ENCODE peak calls at places on chromosomes 4 and X, in four cellular contexts. O, B, V and J are unnamed samples.

GRCh38 chrX:44954562-44954961 is 81.6 kb downstream of the KDM6A start:
- DNase-seq in O (no peak), B (no peak), V (no peak), J (peak; percentile 55)

GRCh38 chr4:32169841-32170240 is 1449.7 kb downstream of the PCDH7 start:
- DNase-seq in O (no peak), B (no peak), V (no peak), J (no peak)

GRCh38 chrX:153494061-153494460 is 719 bp upstream of the BGN start:
- DNase-seq in O (no peak), B (peak; percentile 41), V (no peak), J (no peak)

GRCh38 chr4:184166736-184167135 is 50.9 kb downstream of the ENPP6 start:
- DNase-seq in O (no peak), B (no peak), V (no peak), J (no peak)

GRCh38 chr4:36111180-36111579 is 133.1 kb downstream of the ARAP2 start:
- DNase-seq in O (no peak), B (peak; percentile 23), V (no peak), J (no peak)

GRCh38 chrX:152853986-152854385 is 23.1 kb downstream of the NSDHL start:
- DNase-seq in O (no peak), B (no peak), V (no peak), J (no peak)

GRCh38 chr4:153114771-153115321 is 89.4 kb upstream of the TRIM2 start:
- DNase-seq in O (peak; percentile 52), B (peak; percentile 84), V (no peak), J (no peak)

GRCh38 chrX:32998776-32999175 is 212.6 kb downstream of the DMD start:
- DNase-seq in O (no peak), B (no peak), V (no peak), J (no peak)

GRCh38 chr4:183987529-183987946 is 82.4 kb downstream of the STOX2 start:
- DNase-seq in O (peak; percentile 93), B (peak; percentile 91), V (peak; percentile 5), J (peak; percentile 21)

GRCh38 chr4:85177092-85177491 is 210.6 kb upstream of the WDFY3 start:
- DNase-seq in O (no peak), B (no peak), V (no peak), J (no peak)

GRCh38 chr4:146175541-146176453 is at the start of gene LSM6:
- DNase-seq in O (peak; percentile 5), B (peak; percentile 85), V (peak; percentile 88), J (peak; percentile 86)

GRCh38 chr4:39044947-39045734 is 12.9 kb upstream of the TMEM156 start:
- DNase-seq in O (no peak), B (no peak), V (peak; percentile 76), J (peak; percentile 43)

GRCh38 chr4:39044364-39044946 is 12.2 kb upstream of the TMEM156 start:
- DNase-seq in O (peak; percentile 59), B (peak; percentile 93), V (peak; percentile 94), J (peak; percentile 94)

GRCh38 chr4:39047691-39048090 is 14.3 kb upstream of the KLHL5 start:
- DNase-seq in O (no peak), B (peak; percentile 49), V (no peak), J (no peak)

GRCh38 chr4:39045791-39046221 is 13.6 kb upstream of the TMEM156 start:
- DNase-seq in O (no peak), B (peak; percentile 21), V (peak; percentile 50), J (peak; percentile 49)

GRCh38 chr4:39046243-39046642 is 14.0 kb upstream of the TMEM156 start:
- DNase-seq in O (peak; percentile 53), B (peak; percentile 54), V (peak; percentile 79), J (no peak)
- H3K9me1 ChIP-seq in O (no peaks in the 10 kb centered on the region), B (peaks cover 3% of the 10 kb centered on the region), V (no peaks in the 10 kb centered on the region), J (no peaks in the 10 kb centered on the region)

DNA sequence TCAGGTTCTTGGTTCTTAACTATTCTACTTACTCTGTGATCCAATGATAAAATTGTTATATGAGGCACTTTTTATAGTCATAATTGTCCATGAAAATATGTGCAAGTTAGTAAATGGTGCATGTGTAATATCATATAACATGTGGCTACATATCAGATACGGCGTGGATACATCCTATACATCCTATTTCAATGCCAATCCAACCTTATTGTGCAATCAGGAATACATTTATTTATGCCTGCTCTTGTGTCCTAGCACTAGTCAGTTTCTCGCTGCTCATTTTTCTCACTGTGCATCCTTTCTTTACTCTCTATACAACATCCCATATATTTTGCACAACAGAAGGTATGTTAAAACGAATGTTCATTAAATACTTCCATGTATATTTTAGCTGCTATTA is 1141.1 kb downstream of the FAT4 start:
- DNase-seq in O (no peak), B (no peak), V (no peak), J (no peak)
- H3K9me1 ChIP-seq in O (no peaks in the 10 kb centered on the region), B (no peaks in the 10 kb centered on the region), V (no peaks in the 10 kb centered on the region), J (no peaks in the 10 kb centered on the region)

GRCh38 chrX:113353134-113353533 is 512.5 kb upstream of the AMOT start:
- DNase-seq in O (no peak), B (no peak), V (no peak), J (no peak)
- H3K9me1 ChIP-seq in O (no peaks in the 10 kb centered on the region), B (no peaks in the 10 kb centered on the region), V (no peaks in the 10 kb centered on the region), J (no peaks in the 10 kb centered on the region)

DNA sequence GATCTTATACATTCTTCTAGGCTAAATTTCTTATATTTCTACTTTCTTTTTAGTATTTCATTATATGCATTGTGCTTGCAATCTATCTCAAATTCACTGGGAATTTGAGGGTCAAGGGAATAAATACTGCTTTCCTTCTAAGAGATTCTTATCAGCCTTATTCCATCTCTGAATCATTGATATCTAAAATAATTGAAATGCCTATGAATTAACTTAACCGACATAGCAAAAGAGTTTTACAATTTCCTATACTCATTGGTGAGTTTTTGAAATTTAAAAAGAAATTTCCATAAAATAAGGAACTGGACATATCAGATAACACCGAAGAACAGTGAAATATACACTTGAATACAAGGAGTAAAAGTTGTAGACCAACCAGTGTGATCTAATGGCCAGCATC is 373.7 kb downstream of the NAF1 start:
- DNase-seq in O (no peak), B (no peak), V (no peak), J (no peak)
- H3K9me1 ChIP-seq in O (no peaks in the 10 kb centered on the region), B (no peaks in the 10 kb centered on the region), V (no peaks in the 10 kb centered on the region), J (no peaks in the 10 kb centered on the region)

DNA sequence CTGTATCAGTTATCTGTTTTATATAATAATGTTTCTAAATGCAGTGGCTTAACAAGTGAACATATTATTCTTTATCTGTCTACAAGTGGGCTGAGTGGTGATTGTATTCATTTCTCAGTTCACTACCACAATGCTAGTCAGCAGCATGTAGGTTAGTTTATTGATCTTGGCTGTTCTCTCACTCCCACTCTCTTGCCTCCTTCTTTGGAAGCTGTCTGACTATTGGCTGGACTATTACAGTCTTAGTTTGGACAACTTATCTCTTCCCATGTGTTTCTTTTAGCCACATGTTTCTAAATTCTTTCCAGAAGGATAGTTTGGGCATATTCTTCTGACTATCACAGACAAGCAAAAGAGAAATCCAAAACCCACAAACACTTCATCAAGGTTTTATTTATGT is 459.5 kb upstream of the AGA start:
- DNase-seq in O (no peak), B (peak; percentile 64), V (no peak), J (no peak)
- H3K9me1 ChIP-seq in O (no peaks in the 10 kb centered on the region), B (no peaks in the 10 kb centered on the region), V (no peaks in the 10 kb centered on the region), J (no peaks in the 10 kb centered on the region)

GRCh38 chr4:7973545-7973981 is 33.9 kb upstream of the AFAP1 start:
- DNase-seq in O (peak; percentile 81), B (peak; percentile 74), V (no peak), J (no peak)

GRCh38 chr4:7976634-7977033 is 37.0 kb upstream of the AFAP1 start:
- DNase-seq in O (no peak), B (no peak), V (no peak), J (no peak)

GRCh38 chr4:7974425-7974824 is 34.8 kb upstream of the AFAP1 start:
- DNase-seq in O (no peak), B (no peak), V (no peak), J (no peak)

GRCh38 chr4:7978489-7978888 is 38.8 kb upstream of the AFAP1 start:
- DNase-seq in O (peak; percentile 92), B (no peak), V (no peak), J (no peak)

DNA sequence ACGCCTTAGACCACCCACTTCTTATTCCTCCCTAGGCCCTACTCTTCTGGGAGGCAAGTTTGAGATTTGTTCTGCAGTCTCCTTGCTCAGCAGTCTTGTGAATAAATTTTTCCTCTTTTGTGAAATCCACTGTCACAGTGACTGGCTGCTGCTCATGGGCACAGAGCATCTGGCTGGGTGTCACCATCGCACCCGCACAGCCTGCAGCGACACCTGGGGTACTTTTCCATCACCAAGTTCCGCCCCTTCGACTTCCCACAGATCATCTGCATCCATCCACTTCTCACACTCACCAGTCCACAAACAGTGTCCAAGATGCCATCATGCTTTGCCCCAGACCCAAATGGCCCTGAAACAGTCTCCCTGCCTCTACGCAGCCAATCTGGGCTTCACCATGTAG is 36.4 kb upstream of the AFAP1 start:
- DNase-seq in O (no peak), B (no peak), V (no peak), J (no peak)
- H3K9me1 ChIP-seq in O (no peaks in the 10 kb centered on the region), B (peaks cover 11% of the 10 kb centered on the region), V (no peaks in the 10 kb centered on the region), J (no peaks in the 10 kb centered on the region)

GRCh38 chr4:109424093-109424818 is 9.4 kb upstream of the SEC24B start:
- DNase-seq in O (no peak), B (no peak), V (peak; percentile 59), J (no peak)

GRCh38 chr4:109418588-109418987 is 15.0 kb upstream of the SEC24B start:
- DNase-seq in O (no peak), B (no peak), V (no peak), J (no peak)

GRCh38 chr4:109425405-109425804 is 8.2 kb upstream of the SEC24B start:
- DNase-seq in O (no peak), B (no peak), V (no peak), J (no peak)

GRCh38 chr4:109414938-109415337 is 18.7 kb upstream of the SEC24B start:
- DNase-seq in O (no peak), B (peak; percentile 54), V (no peak), J (peak; percentile 36)

DNA sequence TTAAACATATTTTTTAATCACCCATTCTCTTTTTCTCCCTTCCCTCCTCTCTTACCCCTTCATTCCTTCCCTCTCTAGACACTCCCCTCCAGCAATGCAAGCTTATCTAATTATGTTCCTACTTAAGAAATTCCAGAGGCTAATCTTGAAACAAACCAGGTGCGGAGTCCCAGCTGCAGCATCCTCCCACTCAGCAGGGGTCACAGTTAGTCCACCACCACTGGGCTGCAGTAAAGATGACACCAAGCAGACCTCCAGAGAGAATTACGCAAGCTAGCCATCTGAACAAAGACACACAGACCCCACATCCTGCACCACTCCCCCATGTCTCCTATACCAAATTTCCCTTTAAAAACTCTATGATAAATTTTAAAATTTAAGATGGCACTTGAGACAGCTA is 13.9 kb upstream of the SEC24B start:
- DNase-seq in O (no peak), B (no peak), V (peak; percentile 35), J (no peak)
- H3K9me1 ChIP-seq in O (no peaks in the 10 kb centered on the region), B (no peaks in the 10 kb centered on the region), V (no peaks in the 10 kb centered on the region), J (no peaks in the 10 kb centered on the region)